ENCODE peak calls at places on chromosomes 5 and 9, in five cellular contexts. One of them, this sample, is unnamed.

GRCh38 chr5:122385786-122386185 is 73.7 kb downstream of the SNCAIP start:
- DNase-seq in RWPE1: no peak
- DNase-seq in cerebellar cortex: no peak
- DNase-seq in A549: no peak
- DNase-seq in stimulated activated naive CD8-positive, alpha-beta T cell treated with anti-CD3 and anti-CD28 coated beads, Interleukin-15, amount 100 ng/mL, for 72 hours: no peak
- DNase-seq in this sample: no peak

GRCh38 chr9:83646500-83647239 is 23.7 kb downstream of the IDNK start:
- DNase-seq in RWPE1: no peak
- DNase-seq in cerebellar cortex: no peak
- DNase-seq in A549: no peak
- DNase-seq in stimulated activated naive CD8-positive, alpha-beta T cell treated with anti-CD3 and anti-CD28 coated beads, Interleukin-15, amount 100 ng/mL, for 72 hours: no peak
- DNase-seq in this sample: no peak

GRCh38 chr9:19378647-19379046 is 1.4 kb downstream of the RPS6 start:
- DNase-seq in RWPE1: no peak
- DNase-seq in cerebellar cortex: no peak
- DNase-seq in A549: no peak
- DNase-seq in stimulated activated naive CD8-positive, alpha-beta T cell treated with anti-CD3 and anti-CD28 coated beads, Interleukin-15, amount 100 ng/mL, for 72 hours: no peak
- DNase-seq in this sample: no peak

GRCh38 chr5:33184367-33184766 is 256.4 kb upstream of the TARS1 start:
- DNase-seq in RWPE1: no peak
- DNase-seq in cerebellar cortex: no peak
- DNase-seq in A549: no peak
- DNase-seq in stimulated activated naive CD8-positive, alpha-beta T cell treated with anti-CD3 and anti-CD28 coated beads, Interleukin-15, amount 100 ng/mL, for 72 hours: no peak
- DNase-seq in this sample: no peak

GRCh38 chr9:98024702-98025101 is 31.8 kb upstream of the NANS start:
- DNase-seq in RWPE1: no peak
- DNase-seq in cerebellar cortex: no peak
- DNase-seq in A549: no peak
- DNase-seq in stimulated activated naive CD8-positive, alpha-beta T cell treated with anti-CD3 and anti-CD28 coated beads, Interleukin-15, amount 100 ng/mL, for 72 hours: no peak
- DNase-seq in this sample: no peak

GRCh38 chr5:76401801-76402250 is 1.3 kb upstream of the IQGAP2 start:
- DNase-seq in RWPE1: no peak
- DNase-seq in cerebellar cortex: no peak
- DNase-seq in A549: no peak
- DNase-seq in stimulated activated naive CD8-positive, alpha-beta T cell treated with anti-CD3 and anti-CD28 coated beads, Interleukin-15, amount 100 ng/mL, for 72 hours: peak; percentile 14
- DNase-seq in this sample: no peak

GRCh38 chr9:88949425-88949824 is 41.8 kb upstream of the S1PR3 start:
- DNase-seq in RWPE1: no peak
- DNase-seq in cerebellar cortex: no peak
- DNase-seq in A549: peak; percentile 26
- DNase-seq in stimulated activated naive CD8-positive, alpha-beta T cell treated with anti-CD3 and anti-CD28 coated beads, Interleukin-15, amount 100 ng/mL, for 72 hours: no peak
- DNase-seq in this sample: no peak

GRCh38 chr5:156170351-156170961 is 156.5 kb upstream of the SGCD start:
- DNase-seq in RWPE1: no peak
- DNase-seq in cerebellar cortex: no peak
- DNase-seq in A549: no peak
- DNase-seq in stimulated activated naive CD8-positive, alpha-beta T cell treated with anti-CD3 and anti-CD28 coated beads, Interleukin-15, amount 100 ng/mL, for 72 hours: no peak
- DNase-seq in this sample: no peak

GRCh38 chr9:113511856-113512761 is 48.6 kb downstream of the RGS3 start:
- DNase-seq in RWPE1: no peak
- DNase-seq in cerebellar cortex: no peak
- DNase-seq in A549: no peak
- DNase-seq in stimulated activated naive CD8-positive, alpha-beta T cell treated with anti-CD3 and anti-CD28 coated beads, Interleukin-15, amount 100 ng/mL, for 72 hours: peak; percentile 89
- DNase-seq in this sample: no peak

GRCh38 chr5:9820696-9821449 is 190.7 kb upstream of the TAS2R1 start:
- DNase-seq in RWPE1: no peak
- DNase-seq in cerebellar cortex: no peak
- DNase-seq in A549: no peak
- DNase-seq in stimulated activated naive CD8-positive, alpha-beta T cell treated with anti-CD3 and anti-CD28 coated beads, Interleukin-15, amount 100 ng/mL, for 72 hours: no peak
- DNase-seq in this sample: no peak

GRCh38 chr5:83149671-83150070 is 72.3 kb downstream of the XRCC4 start:
- DNase-seq in RWPE1: no peak
- DNase-seq in cerebellar cortex: no peak
- DNase-seq in A549: peak; percentile 64
- DNase-seq in stimulated activated naive CD8-positive, alpha-beta T cell treated with anti-CD3 and anti-CD28 coated beads, Interleukin-15, amount 100 ng/mL, for 72 hours: no peak
- DNase-seq in this sample: no peak

GRCh38 chr5:123776761-123777160 is 264.8 kb downstream of the CSNK1G3 start:
- DNase-seq in RWPE1: peak; percentile 26
- DNase-seq in cerebellar cortex: no peak
- DNase-seq in A549: no peak
- DNase-seq in stimulated activated naive CD8-positive, alpha-beta T cell treated with anti-CD3 and anti-CD28 coated beads, Interleukin-15, amount 100 ng/mL, for 72 hours: no peak
- DNase-seq in this sample: no peak

GRCh38 chr9:92717201-92718085 is 47.2 kb downstream of the BICD2 start:
- DNase-seq in RWPE1: no peak
- DNase-seq in cerebellar cortex: no peak
- DNase-seq in A549: no peak
- DNase-seq in stimulated activated naive CD8-positive, alpha-beta T cell treated with anti-CD3 and anti-CD28 coated beads, Interleukin-15, amount 100 ng/mL, for 72 hours: no peak
- DNase-seq in this sample: no peak

GRCh38 chr5:96143450-96143849 is 181.8 kb upstream of the ELL2 start:
- DNase-seq in RWPE1: no peak
- DNase-seq in cerebellar cortex: no peak
- DNase-seq in A549: no peak
- DNase-seq in stimulated activated naive CD8-positive, alpha-beta T cell treated with anti-CD3 and anti-CD28 coated beads, Interleukin-15, amount 100 ng/mL, for 72 hours: no peak
- DNase-seq in this sample: no peak

GRCh38 chr5:135350536-135350935 is 48.5 kb downstream of the MACROH2A1 start:
- DNase-seq in RWPE1: no peak
- DNase-seq in cerebellar cortex: no peak
- DNase-seq in A549: no peak
- DNase-seq in stimulated activated naive CD8-positive, alpha-beta T cell treated with anti-CD3 and anti-CD28 coated beads, Interleukin-15, amount 100 ng/mL, for 72 hours: no peak
- DNase-seq in this sample: no peak

GRCh38 chr5:14663734-14664269 is 716 bp upstream of the OTULIN start:
- DNase-seq in RWPE1: no peak
- DNase-seq in cerebellar cortex: no peak
- DNase-seq in A549: no peak
- DNase-seq in stimulated activated naive CD8-positive, alpha-beta T cell treated with anti-CD3 and anti-CD28 coated beads, Interleukin-15, amount 100 ng/mL, for 72 hours: no peak
- DNase-seq in this sample: no peak

GRCh38 chr5:165334186-165334585 is 1828.8 kb downstream of the MAT2B start:
- DNase-seq in RWPE1: peak; percentile 46
- DNase-seq in cerebellar cortex: no peak
- DNase-seq in A549: no peak
- DNase-seq in stimulated activated naive CD8-positive, alpha-beta T cell treated with anti-CD3 and anti-CD28 coated beads, Interleukin-15, amount 100 ng/mL, for 72 hours: no peak
- DNase-seq in this sample: no peak

GRCh38 chr5:100584069-100584468 is 48.9 kb downstream of the FAM174A start:
- DNase-seq in RWPE1: no peak
- DNase-seq in cerebellar cortex: no peak
- DNase-seq in A549: no peak
- DNase-seq in stimulated activated naive CD8-positive, alpha-beta T cell treated with anti-CD3 and anti-CD28 coated beads, Interleukin-15, amount 100 ng/mL, for 72 hours: no peak
- DNase-seq in this sample: no peak

GRCh38 chr5:67908145-67908765 is 307.3 kb upstream of the PIK3R1 start:
- DNase-seq in RWPE1: no peak
- DNase-seq in cerebellar cortex: no peak
- DNase-seq in A549: no peak
- DNase-seq in stimulated activated naive CD8-positive, alpha-beta T cell treated with anti-CD3 and anti-CD28 coated beads, Interleukin-15, amount 100 ng/mL, for 72 hours: no peak
- DNase-seq in this sample: no peak

GRCh38 chr5:65418661-65419060 is 63.1 kb downstream of the ADAMTS6 start:
- DNase-seq in RWPE1: no peak
- DNase-seq in cerebellar cortex: no peak
- DNase-seq in A549: no peak
- DNase-seq in stimulated activated naive CD8-positive, alpha-beta T cell treated with anti-CD3 and anti-CD28 coated beads, Interleukin-15, amount 100 ng/mL, for 72 hours: no peak
- DNase-seq in this sample: no peak

GRCh38 chr9:113669523-113670115 is 206.1 kb downstream of the RGS3 start:
- DNase-seq in RWPE1: no peak
- DNase-seq in cerebellar cortex: no peak
- DNase-seq in A549: no peak
- DNase-seq in stimulated activated naive CD8-positive, alpha-beta T cell treated with anti-CD3 and anti-CD28 coated beads, Interleukin-15, amount 100 ng/mL, for 72 hours: no peak
- DNase-seq in this sample: no peak

GRCh38 chr5:150464554-150465012 is 15.0 kb upstream of the RPS14 start:
- DNase-seq in RWPE1: no peak
- DNase-seq in cerebellar cortex: no peak
- DNase-seq in A549: no peak
- DNase-seq in stimulated activated naive CD8-positive, alpha-beta T cell treated with anti-CD3 and anti-CD28 coated beads, Interleukin-15, amount 100 ng/mL, for 72 hours: no peak
- DNase-seq in this sample: no peak

GRCh38 chr5:59371525-59372138 is 521.9 kb downstream of the PDE4D start:
- DNase-seq in RWPE1: no peak
- DNase-seq in cerebellar cortex: no peak
- DNase-seq in A549: no peak
- DNase-seq in stimulated activated naive CD8-positive, alpha-beta T cell treated with anti-CD3 and anti-CD28 coated beads, Interleukin-15, amount 100 ng/mL, for 72 hours: no peak
- DNase-seq in this sample: no peak

GRCh38 chr5:145362261-145362660 is 472.9 kb downstream of the PRELID2 start:
- DNase-seq in RWPE1: peak; percentile 56
- DNase-seq in cerebellar cortex: no peak
- DNase-seq in A549: peak; percentile 45
- DNase-seq in stimulated activated naive CD8-positive, alpha-beta T cell treated with anti-CD3 and anti-CD28 coated beads, Interleukin-15, amount 100 ng/mL, for 72 hours: no peak
- DNase-seq in this sample: no peak

GRCh38 chr5:138000102-138000723 is 32.7 kb downstream of the FAM13B start:
- DNase-seq in RWPE1: peak; percentile 21
- DNase-seq in cerebellar cortex: no peak
- DNase-seq in A549: peak; percentile 86
- DNase-seq in stimulated activated naive CD8-positive, alpha-beta T cell treated with anti-CD3 and anti-CD28 coated beads, Interleukin-15, amount 100 ng/mL, for 72 hours: no peak
- DNase-seq in this sample: peak; percentile 35

GRCh38 chr9:96040591-96041461 is 165.3 kb downstream of the ERCC6L2 start:
- DNase-seq in RWPE1: no peak
- DNase-seq in cerebellar cortex: no peak
- DNase-seq in A549: peak; percentile 76
- DNase-seq in stimulated activated naive CD8-positive, alpha-beta T cell treated with anti-CD3 and anti-CD28 coated beads, Interleukin-15, amount 100 ng/mL, for 72 hours: no peak
- DNase-seq in this sample: no peak

GRCh38 chr9:110316255-110316921 is 21.3 kb downstream of the TXNDC8 start:
- DNase-seq in RWPE1: no peak
- DNase-seq in cerebellar cortex: no peak
- DNase-seq in A549: no peak
- DNase-seq in stimulated activated naive CD8-positive, alpha-beta T cell treated with anti-CD3 and anti-CD28 coated beads, Interleukin-15, amount 100 ng/mL, for 72 hours: no peak
- DNase-seq in this sample: no peak

GRCh38 chr5:55533806-55534435 is 843 bp downstream of the PLPP1 start:
- DNase-seq in RWPE1: peak; percentile 57
- DNase-seq in cerebellar cortex: peak; percentile 68
- DNase-seq in A549: peak; percentile 45
- DNase-seq in stimulated activated naive CD8-positive, alpha-beta T cell treated with anti-CD3 and anti-CD28 coated beads, Interleukin-15, amount 100 ng/mL, for 72 hours: no peak
- DNase-seq in this sample: no peak

GRCh38 chr5:75156585-75156984 is 80.1 kb downstream of the ANKRD31 start:
- DNase-seq in RWPE1: peak; percentile 18
- DNase-seq in cerebellar cortex: peak; percentile 59
- DNase-seq in A549: peak; percentile 17
- DNase-seq in stimulated activated naive CD8-positive, alpha-beta T cell treated with anti-CD3 and anti-CD28 coated beads, Interleukin-15, amount 100 ng/mL, for 72 hours: no peak
- DNase-seq in this sample: no peak

GRCh38 chr5:40518511-40518917 is 161.2 kb upstream of the PTGER4 start:
- DNase-seq in RWPE1: peak; percentile 92
- DNase-seq in cerebellar cortex: no peak
- DNase-seq in A549: peak; percentile 57
- DNase-seq in stimulated activated naive CD8-positive, alpha-beta T cell treated with anti-CD3 and anti-CD28 coated beads, Interleukin-15, amount 100 ng/mL, for 72 hours: no peak
- DNase-seq in this sample: peak; percentile 56

GRCh38 chr9:71719585-71719984 is 48.7 kb downstream of the CEMIP2 start:
- DNase-seq in RWPE1: no peak
- DNase-seq in cerebellar cortex: peak; percentile 95
- DNase-seq in A549: no peak
- DNase-seq in stimulated activated naive CD8-positive, alpha-beta T cell treated with anti-CD3 and anti-CD28 coated beads, Interleukin-15, amount 100 ng/mL, for 72 hours: no peak
- DNase-seq in this sample: no peak

GRCh38 chr5:134289509-134290113 is 63.7 kb upstream of the PPP2CA start:
- DNase-seq in RWPE1: peak; percentile 88
- DNase-seq in cerebellar cortex: peak; percentile 86
- DNase-seq in A549: peak; percentile 87
- DNase-seq in stimulated activated naive CD8-positive, alpha-beta T cell treated with anti-CD3 and anti-CD28 coated beads, Interleukin-15, amount 100 ng/mL, for 72 hours: peak; percentile 48
- DNase-seq in this sample: peak; percentile 83